ENCODE peak calls at places on chromosomes 3 and 15, in eight cellular contexts. A, D, T, M, W, C, L and S are unnamed samples.

GRCh38 chr3:67006460-67006859 is 8.4 kb downstream of the KBTBD8 start:
- DNase-seq in T (no peak), A (no peak), W (no peak), M (peak; percentile 51), D (peak; percentile 44), C (no peak), L (no peak), S (no peak)

GRCh38 chr3:42513121-42513520 is 10.7 kb downstream of the VIPR1 start:
- DNase-seq in W (no peak), C (no peak), M (no peak), L (no peak), T (peak; percentile 24), A (no peak), D (no peak), S (no peak)

GRCh38 chr15:55394694-55395093 is 13.5 kb downstream of the CCPG1 start:
- DNase-seq in T (no peak), W (no peak), A (no peak), L (no peak), C (no peak), M (peak; percentile 19), D (no peak), S (no peak)

GRCh38 chr3:43286886-43287301 is 554 bp downstream of the SNRK start:
- DNase-seq in L (no peak), M (peak; percentile 42), T (no peak), C (peak; percentile 45), D (peak; percentile 57), W (peak; percentile 78), A (peak; percentile 21), S (no peak)

GRCh38 chr3:13203398-13204176 is 130.4 kb upstream of the IQSEC1 start:
- DNase-seq in T (peak; percentile 35), D (no peak), M (no peak), C (no peak), W (no peak), L (no peak), A (no peak), S (no peak)

GRCh38 chr3:126672741-126673140 is 17.8 kb upstream of the TXNRD3 start:
- DNase-seq in M (no peak), A (no peak), D (no peak), W (no peak), L (no peak), C (no peak), T (no peak), S (no peak)

GRCh38 chr15:60389261-60390077 is 8.3 kb downstream of the ANXA2 start:
- DNase-seq in D (no peak), A (no peak), T (no peak), M (peak; percentile 46), W (peak; percentile 45), L (no peak), C (peak; percentile 50), S (no peak)

GRCh38 chr3:54634122-54634469 is 293.8 kb downstream of the LRTM1 start:
- DNase-seq in L (no peak), D (no peak), T (no peak), C (no peak), W (no peak), M (no peak), A (no peak), S (no peak)

GRCh38 chr15:70480196-70480856 is 283.0 kb downstream of the UACA start:
- DNase-seq in D (no peak), M (no peak), W (no peak), T (no peak), C (no peak), L (no peak), A (no peak), S (no peak)

GRCh38 chr15:61503383-61503969 is 274.4 kb upstream of the RORA start:
- DNase-seq in M (no peak), W (no peak), A (no peak), T (no peak), D (no peak), L (no peak), C (no peak), S (no peak)
- H3K4me3 ChIP-seq in M (no peak overlapping the region), W (no peak overlapping the region), A (no peak overlapping the region), T (no peak overlapping the region), D (no peak overlapping the region), L (no peak overlapping the region), C (no peak overlapping the region), S (no peak overlapping the region)

GRCh38 chr3:47152578-47152977 is 11.3 kb downstream of the SETD2 start:
- DNase-seq in T (no peak), L (no peak), A (no peak), M (no peak), W (no peak), C (no peak), D (no peak), S (no peak)
- H3K4me1 ChIP-seq in T (peaks cover 47% of the 10 kb centered on the region), L (no peaks in the 10 kb centered on the region), A (no peaks in the 10 kb centered on the region), M (peaks cover 4% of the 10 kb centered on the region), W (no peaks in the 10 kb centered on the region), C (peaks cover 4% of the 10 kb centered on the region), D (no peaks in the 10 kb centered on the region), S (peaks cover 11% of the 10 kb centered on the region)

GRCh38 chr15:96353931-96354730 is 23.6 kb downstream of the NR2F2 start:
- DNase-seq in M (peak; percentile 76), W (peak; percentile 71), A (peak; percentile 22), T (no peak), L (peak; percentile 53), C (no peak), D (no peak), S (peak; percentile 88)
- H3K27me3 ChIP-seq in M (no peaks in the 10 kb centered on the region), W (no peaks in the 10 kb centered on the region), A (no peaks in the 10 kb centered on the region), T (peaks cover 55% of the 10 kb centered on the region), L (peaks cover 11% of the 10 kb centered on the region), C (peaks cover 18% of the 10 kb centered on the region), D (peaks cover 100% of the 10 kb centered on the region), S (no peaks in the 10 kb centered on the region)

GRCh38 chr3:129180461-129180860 is 3.2 kb downstream of the CNBP start:
- DNase-seq in A (no peak), C (no peak), L (no peak), D (no peak), W (peak; percentile 45), T (no peak), M (no peak), S (no peak)

GRCh38 chr3:129184396-129184656 is 630 bp upstream of the CNBP start:
- DNase-seq in L (no peak), T (no peak), D (peak; percentile 30), C (no peak), A (no peak), W (peak; percentile 46), M (no peak), S (no peak)

GRCh38 chr3:129183569-129184395 is at the start of gene CNBP:
- DNase-seq in M (peak; percentile 94), D (peak; percentile 96), C (peak; percentile 96), W (peak; percentile 99), T (peak; percentile 95), L (peak; percentile 95), A (peak; percentile 92), S (peak; percentile 95)

GRCh38 chr3:129182390-129183180 is 1.1 kb downstream of the CNBP start:
- DNase-seq in C (no peak), A (peak; percentile 15), M (peak; percentile 52), W (peak; percentile 67), L (no peak), T (no peak), D (no peak), S (no peak)

GRCh38 chr3:129181834-129182233 is 1.9 kb downstream of the CNBP start:
- DNase-seq in L (no peak), C (peak; percentile 33), D (no peak), W (no peak), M (no peak), T (no peak), A (no peak), S (no peak)
- H3K4me3 ChIP-seq in L (peak overlapping the region; percentile 98), C (no peak overlapping the region), D (peak overlapping the region; percentile 60), W (peak overlapping the region; percentile 91), M (no peak overlapping the region), T (peak overlapping the region; percentile 96), A (peak overlapping the region; percentile 84), S (peak overlapping the region; percentile 69)

GRCh38 chr15:65195542-65196026 is 10.4 kb upstream of the CLPX start:
- DNase-seq in L (no peak), W (peak; percentile 6), A (no peak), M (no peak), C (no peak), D (no peak), T (no peak), S (peak; percentile 68)
- H3K4me1 ChIP-seq in L (no peaks in the 10 kb centered on the region), W (no peaks in the 10 kb centered on the region), A (no peaks in the 10 kb centered on the region), M (no peaks in the 10 kb centered on the region), C (no peaks in the 10 kb centered on the region), D (peaks cover 9% of the 10 kb centered on the region), T (no peaks in the 10 kb centered on the region), S (no peaks in the 10 kb centered on the region)

GRCh38 chr15:88252441-88252840 is 4.1 kb downstream of the NTRK3 start:
- DNase-seq in A (no peak), W (no peak), D (no peak), C (no peak), M (no peak), T (no peak), L (no peak), S (no peak)
- H3K27me3 ChIP-seq in A (peaks cover 29% of the 10 kb centered on the region), W (peaks cover 31% of the 10 kb centered on the region), D (peaks cover 48% of the 10 kb centered on the region), C (peaks cover 24% of the 10 kb centered on the region), M (peaks cover 70% of the 10 kb centered on the region), T (peaks cover 64% of the 10 kb centered on the region), L (peaks cover 12% of the 10 kb centered on the region), S (no peaks in the 10 kb centered on the region)

GRCh38 chr15:88636039-88636438 is 2.8 kb upstream of the ISG20 start:
- DNase-seq in A (peak; percentile 85), M (no peak), C (peak; percentile 83), L (no peak), W (no peak), T (peak; percentile 61), D (no peak), S (no peak)
- H3K4me3 ChIP-seq in A (no peak overlapping the region), M (no peak overlapping the region), C (no peak overlapping the region), L (no peak overlapping the region), W (no peak overlapping the region), T (peak overlapping the region; percentile 17), D (no peak overlapping the region), S (no peak overlapping the region)

GRCh38 chr15:66621491-66622467 is 56.0 kb upstream of the LCTL start:
- DNase-seq in T (peak; percentile 47), C (no peak), D (peak; percentile 67), A (no peak), M (no peak), W (peak; percentile 43), L (no peak), S (peak; percentile 51)

GRCh38 chr15:66622677-66623076 is 56.9 kb upstream of the LCTL start:
- DNase-seq in L (no peak), M (no peak), A (no peak), W (peak; percentile 53), D (no peak), C (peak; percentile 69), T (no peak), S (no peak)

GRCh38 chr15:66625974-66626373 is 60.2 kb upstream of the LCTL start:
- DNase-seq in D (no peak), T (no peak), C (no peak), M (no peak), W (no peak), A (peak; percentile 9), L (no peak), S (no peak)

GRCh38 chr15:66625531-66625930 is 59.7 kb upstream of the LCTL start:
- DNase-seq in T (no peak), L (no peak), A (no peak), M (no peak), W (no peak), C (no peak), D (no peak), S (no peak)

GRCh38 chr15:66623801-66624453 is 58.1 kb upstream of the LCTL start:
- DNase-seq in M (no peak), T (no peak), C (no peak), D (no peak), L (no peak), A (no peak), W (peak; percentile 13), S (no peak)
- H3K4me1 ChIP-seq in M (peaks cover 15% of the 10 kb centered on the region), T (peaks cover 41% of the 10 kb centered on the region), C (no peaks in the 10 kb centered on the region), D (peaks cover 35% of the 10 kb centered on the region), L (no peaks in the 10 kb centered on the region), A (peaks cover 4% of the 10 kb centered on the region), W (peaks cover 11% of the 10 kb centered on the region), S (peaks cover 8% of the 10 kb centered on the region)